ENCODE peak calls at places on chromosomes 16 and 17, in four cellular contexts. O, E, A and R are unnamed samples. For H3K9me3, the result is how much of the 10 kb centered on the place peaks cover.

GRCh38 chr16:28001642-28002041 is 61.9 kb downstream of the GSG1L start:
- DNase-seq in E (no peak), O (no peak), A (no peak), R (no peak)

GRCh38 chr17:29131814-29132682 is 48.1 kb downstream of the MYO18A start:
- DNase-seq in A (no peak), O (peak), E (no peak), R (no peak)

GRCh38 chr16:13997933-13998332 is 73.2 kb upstream of the MRTFB start:
- DNase-seq in E (no peak), A (no peak), O (no peak), R (no peak)

GRCh38 chr17:42097691-42098661 is at the start of gene ZNF385C:
- DNase-seq in E (peak), A (peak), O (no peak), R (no peak)

GRCh38 chr16:51161440-51162195 is 10.5 kb upstream of the SALL1 start:
- DNase-seq in E (no peak), A (no peak), O (no peak), R (no peak)

GRCh38 chr17:4161560-4162221 is 18.7 kb downstream of the CYB5D2 start:
- DNase-seq in A (no peak), O (no peak), E (no peak), R (no peak)

GRCh38 chr16:81004646-81005353 is 1.9 kb downstream of the CMC2 start:
- DNase-seq in E (no peak), A (no peak), O (no peak), R (no peak)

GRCh38 chr17:4548721-4549531 is 6.3 kb downstream of the MYBBP1A start:
- DNase-seq in A (no peak), O (no peak), E (no peak), R (no peak)

GRCh38 chr16:19882186-19882585 is 2.5 kb downstream of the GPRC5B start:
- DNase-seq in O (no peak), A (no peak), E (no peak), R (no peak)

GRCh38 chr17:44780845-44781480 is 22.2 kb downstream of the ADAM11 start:
- DNase-seq in O (no peak), E (no peak), A (no peak), R (no peak)

GRCh38 chr17:28907709-28908475 is 5.0 kb upstream of the DHRS13 start:
- DNase-seq in E (no peak), A (no peak), O (no peak), R (no peak)

GRCh38 chr16:84844049-84844350 is 24.2 kb downstream of the CRISPLD2 start:
- DNase-seq in O (no peak), E (no peak), A (no peak), R (no peak)

GRCh38 chr17:4204190-4204589 is 59.6 kb downstream of the ANKFY1 start:
- DNase-seq in E (no peak), A (no peak), O (no peak), R (no peak)

GRCh38 chr17:31489295-31490018 is 98.0 kb downstream of the RAB11FIP4 start:
- DNase-seq in O (no peak), A (no peak), E (peak), R (no peak)

GRCh38 chr16:79998143-79998542 is 397.6 kb upstream of the MAF start:
- DNase-seq in O (no peak), E (no peak), A (no peak), R (no peak)

GRCh38 chr17:12085076-12085949 is 64.6 kb downstream of the MAP2K4 start:
- DNase-seq in E (no peak), O (no peak), A (no peak), R (no peak)

GRCh38 chr17:40355123-40355803 is 9.3 kb downstream of the GJD3 start:
- DNase-seq in E (peak), O (no peak), A (peak), R (peak)

GRCh38 chr17:29283496-29283895 is 10.5 kb downstream of the NUFIP2 start:
- DNase-seq in O (no peak), E (no peak), A (no peak), R (no peak)

GRCh38 chr16:50816901-50817555 is 75.1 kb downstream of the CYLD start:
- DNase-seq in E (no peak), O (no peak), A (no peak), R (no peak)

GRCh38 chr16:84652565-84652964 is 4.3 kb downstream of the KLHL36 start:
- DNase-seq in O (no peak), A (no peak), E (peak), R (no peak)

GRCh38 chr16:67170168-67170947 is at the start of gene NOL3:
- DNase-seq in O (peak), E (no peak), A (no peak), R (no peak)

GRCh38 chr16:87052506-87052905 is 264.7 kb downstream of the C16orf95 start:
- DNase-seq in E (no peak), A (no peak), O (no peak), R (no peak)

GRCh38 chr17:18301081-18301480 is 13.7 kb downstream of the TOP3A start:
- DNase-seq in A (no peak), E (no peak), O (no peak), R (no peak)

GRCh38 chr17:69945698-69946185 is 129.3 kb upstream of the KCNJ16 start:
- DNase-seq in A (no peak), O (no peak), E (no peak), R (no peak)

GRCh38 chr17:36082062-36082461 is 7.9 kb downstream of the CCL3 start:
- DNase-seq in E (no peak), O (no peak), A (no peak), R (no peak)

GRCh38 chr17:17729620-17730249 is 48.5 kb downstream of the RAI1 start:
- DNase-seq in A (peak), O (no peak), E (peak), R (no peak)

GRCh38 chr17:7440823-7441174 is 1.5 kb downstream of the FGF11 start:
- DNase-seq in A (no peak), E (no peak), O (no peak), R (no peak)

GRCh38 chr17:21134559-21134958 is 7.8 kb downstream of the DHRS7B start:
- DNase-seq in A (no peak), O (no peak), E (no peak), R (no peak)

GRCh38 chr17:32298721-32299578 is 33.3 kb downstream of the RHBDL3 start:
- DNase-seq in O (no peak), A (no peak), E (no peak), R (no peak)

GRCh38 chr16:65224471-65224870 is 102.6 kb upstream of the CDH11 start:
- DNase-seq in O (no peak), A (no peak), E (no peak), R (no peak)

DNA sequence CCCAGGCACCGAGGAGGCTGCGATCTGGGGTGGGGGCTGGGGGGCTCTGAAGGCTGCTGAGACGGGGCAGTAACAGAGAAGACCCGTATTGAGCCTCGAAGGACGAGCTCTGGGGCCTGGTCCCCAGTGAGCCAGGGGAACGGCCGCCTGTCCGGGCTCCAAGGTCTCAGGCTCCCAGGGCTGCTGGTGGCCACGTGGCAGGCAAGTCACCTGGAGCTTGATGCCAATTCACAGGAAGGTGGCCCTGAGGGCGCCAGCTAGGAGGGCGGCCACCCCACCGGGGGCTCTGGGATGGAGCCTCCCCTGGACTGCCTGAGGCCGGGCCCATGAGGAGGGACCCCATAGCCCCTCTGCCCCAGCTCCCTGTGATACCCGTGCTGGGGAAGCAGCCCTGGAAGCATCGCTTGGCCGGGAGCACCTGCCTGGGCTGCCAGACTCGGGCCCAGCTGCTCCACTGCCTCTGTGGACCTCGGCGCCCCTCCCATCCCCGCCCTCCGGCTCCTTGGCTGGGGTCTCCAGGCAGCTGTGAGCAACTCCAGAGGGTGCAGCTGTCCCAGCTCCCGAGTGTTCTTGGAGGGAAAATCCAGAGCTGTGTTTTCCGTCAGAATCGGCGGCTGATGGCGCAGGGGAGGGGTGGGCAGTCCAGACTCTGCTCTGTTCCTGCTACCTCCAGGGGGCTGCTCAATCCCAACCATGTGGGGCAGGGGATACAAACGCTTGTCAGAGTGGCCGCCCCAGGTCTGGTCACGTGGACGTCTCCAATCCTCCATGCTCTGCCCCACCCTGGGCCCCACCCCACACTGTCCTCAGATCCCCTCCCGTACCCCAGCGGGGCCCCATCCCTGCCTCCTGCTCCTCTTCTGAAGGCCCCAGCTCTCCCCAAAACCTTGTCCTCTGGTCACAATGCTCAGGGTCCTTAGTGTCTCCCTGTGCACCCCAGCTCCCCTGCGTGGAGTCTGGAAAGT is 67.2 kb upstream of the GNG13 start:
- DNase-seq in O (no peak), E (no peak), A (no peak), R (no peak)
- H3K9me3 ChIP-seq in O (under half), E (under half), A (under half), R (under half)

GRCh38 chr16:31833047-31833446 is 40.6 kb upstream of the ZNF267 start:
- DNase-seq in O (no peak), A (no peak), E (no peak), R (no peak)
- H3K9me3 ChIP-seq in O (under half), A (under half), E (under half), R (under half)

GRCh38 chr16:31745900-31746299 is 127.7 kb upstream of the ZNF267 start:
- DNase-seq in A (no peak), E (no peak), O (no peak), R (no peak)
- H3K9me3 ChIP-seq in A (under half), E (under half), O (half or more), R (under half)

GRCh38 chr16:35296962-35297653 is 1837.7 kb downstream of the TP53TG3F start:
- DNase-seq in E (no peak), A (no peak), O (no peak), R (no peak)
- H3K9me3 ChIP-seq in E (under half), A (under half), O (under half), R (under half)

GRCh38 chr16:35207059-35207999 is 1747.9 kb downstream of the TP53TG3F start:
- DNase-seq in E (no peak), O (no peak), A (no peak), R (no peak)

GRCh38 chr16:35203636-35204035 is 1744.2 kb downstream of the TP53TG3F start:
- DNase-seq in E (no peak), O (no peak), A (no peak), R (no peak)

GRCh38 chr16:35210681-35211433 is 1751.4 kb downstream of the TP53TG3F start:
- DNase-seq in E (no peak), A (no peak), O (no peak), R (no peak)

GRCh38 chr16:35208001-35208935 is 1748.9 kb downstream of the TP53TG3F start:
- DNase-seq in A (no peak), E (no peak), O (no peak), R (no peak)
- H3K9me3 ChIP-seq in A (under half), E (under half), O (under half), R (under half)

GRCh38 chr17:82946081-82946480 is 106.3 kb upstream of the ZNF750 start:
- DNase-seq in E (no peak), A (no peak), O (no peak), R (no peak)

GRCh38 chr17:82943751-82944150 is 103.9 kb upstream of the ZNF750 start:
- DNase-seq in A (no peak), E (no peak), O (no peak), R (no peak)

GRCh38 chr17:82947051-82947991 is 107.5 kb upstream of the ZNF750 start:
- DNase-seq in O (no peak), A (no peak), E (no peak), R (no peak)

GRCh38 chr17:82943339-82943738 is 103.5 kb upstream of the ZNF750 start:
- DNase-seq in E (no peak), O (no peak), A (no peak), R (no peak)

DNA sequence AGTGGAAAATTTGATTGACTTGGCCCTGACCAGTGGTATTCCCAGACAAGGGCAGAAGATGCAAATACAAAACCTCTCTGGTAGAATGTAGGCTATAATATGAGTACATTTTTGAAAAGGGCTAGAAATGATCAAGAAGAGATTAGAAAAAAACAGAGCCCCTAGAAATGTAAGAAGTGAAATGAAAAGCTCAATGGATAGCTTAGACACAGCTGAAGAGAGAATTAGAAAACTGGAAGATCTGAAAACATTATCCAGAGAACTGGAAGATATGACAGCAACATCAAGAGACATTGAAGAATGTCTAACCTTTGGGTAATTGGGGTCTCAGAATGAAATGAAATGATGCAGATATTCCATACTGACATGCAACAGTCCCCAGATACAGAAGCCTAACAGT is 105.2 kb upstream of the ZNF750 start:
- DNase-seq in A (no peak), E (no peak), O (no peak), R (no peak)
- H3K9me3 ChIP-seq in A (under half), E (under half), O (under half), R (under half)